ENCODE peak calls at places on chromosomes 1 and 21, in nine cellular contexts. B, J, V, S, K, R, H, E and T are unnamed samples.

GRCh38 chr1:2447274-2448097 is 28.6 kb upstream of the PLCH2 start:
- DNase-seq in B (no peak), J (no peak), V (no peak), S (no peak), K (no peak), R (no peak), H (no peak), E (no peak), T (no peak)

GRCh38 chr1:215076312-215076711 is 6.2 kb upstream of the KCNK2 start:
- DNase-seq in B (no peak), J (no peak), V (no peak), S (peak), K (no peak), R (no peak), H (peak), E (no peak), T (no peak)

GRCh38 chr1:167790117-167790516 is 68.3 kb downstream of the MPZL1 start:
- DNase-seq in B (no peak), J (no peak), V (no peak), S (no peak), K (no peak), R (no peak), H (no peak), E (no peak), T (no peak)

GRCh38 chr1:43953361-43953760 is 6.6 kb downstream of the IPO13 start:
- DNase-seq in B (no peak), J (no peak), V (no peak), S (no peak), K (no peak), R (no peak), H (no peak), E (no peak), T (no peak)

GRCh38 chr1:80982831-80983230 is 817.9 kb upstream of the ADGRL2 start:
- DNase-seq in B (no peak), J (no peak), V (no peak), S (no peak), K (no peak), R (no peak), H (no peak), E (no peak), T (no peak)

GRCh38 chr1:220786337-220787068 is at the start of gene MTARC1:
- DNase-seq in B (peak), J (peak), V (no peak), S (peak), K (no peak), R (no peak), H (peak), E (no peak), T (peak)

GRCh38 chr1:5992814-5993552 is 758 bp upstream of the NPHP4 start:
- DNase-seq in B (no peak), J (no peak), V (no peak), S (no peak), K (no peak), R (no peak), H (no peak), E (peak), T (no peak)

GRCh38 chr1:61925591-61926298 is 183.5 kb downstream of the PATJ start:
- DNase-seq in B (no peak), J (no peak), V (no peak), S (no peak), K (no peak), R (no peak), H (peak), E (no peak), T (no peak)

GRCh38 chr1:24309762-24310485 is 9.2 kb upstream of the GRHL3 start:
- DNase-seq in B (no peak), J (no peak), V (no peak), S (no peak), K (no peak), R (no peak), H (no peak), E (no peak), T (no peak)

GRCh38 chr21:44835647-44835973 is 17.7 kb upstream of the SUMO3 start:
- DNase-seq in B (no peak), J (no peak), V (no peak), S (no peak), K (no peak), R (no peak), H (no peak), E (no peak), T (no peak)

GRCh38 chr1:151827853-151828252 is 3.7 kb downstream of the RORC start:
- DNase-seq in B (no peak), J (no peak), V (no peak), S (no peak), K (no peak), R (no peak), H (no peak), E (no peak), T (no peak)

GRCh38 chr1:62212411-62212810 is 17.8 kb downstream of the L1TD1 start:
- DNase-seq in B (no peak), J (no peak), V (no peak), S (no peak), K (no peak), R (no peak), H (no peak), E (no peak), T (no peak)

GRCh38 chr1:153842006-153842471 is 66.8 kb downstream of the SLC27A3 start:
- DNase-seq in B (no peak), J (no peak), V (no peak), S (no peak), K (no peak), R (no peak), H (no peak), E (no peak), T (no peak)

GRCh38 chr1:229952135-229952534 is 114.9 kb upstream of the GALNT2 start:
- DNase-seq in B (no peak), J (no peak), V (no peak), S (no peak), K (no peak), R (no peak), H (no peak), E (no peak), T (no peak)

GRCh38 chr1:188958461-188959115 is 1519.1 kb downstream of the BRINP3 start:
- DNase-seq in B (no peak), J (no peak), V (no peak), S (no peak), K (no peak), R (no peak), H (no peak), E (no peak), T (no peak)

GRCh38 chr1:39127513-39127912 is 77.0 kb upstream of the MACF1 start:
- DNase-seq in B (no peak), J (no peak), V (no peak), S (peak), K (no peak), R (no peak), H (peak), E (no peak), T (peak)

GRCh38 chr21:26212220-26212619 is 41.6 kb upstream of the APP start:
- DNase-seq in B (no peak), J (no peak), V (no peak), S (no peak), K (no peak), R (no peak), H (peak), E (no peak), T (no peak)

GRCh38 chr21:37380349-37381323 is 14.1 kb downstream of the DYRK1A start:
- DNase-seq in B (no peak), J (peak), V (no peak), S (no peak), K (no peak), R (no peak), H (peak), E (no peak), T (no peak)

GRCh38 chr21:21816778-21817177 is 818.6 kb downstream of the NCAM2 start:
- DNase-seq in B (no peak), J (no peak), V (no peak), S (no peak), K (no peak), R (no peak), H (no peak), E (no peak), T (no peak)

GRCh38 chr1:21537511-21537931 is 28.3 kb downstream of the ALPL start:
- DNase-seq in B (peak), J (no peak), V (no peak), S (no peak), K (no peak), R (no peak), H (no peak), E (no peak), T (no peak)

GRCh38 chr1:153941826-153942725 is 4.4 kb downstream of the DENND4B start:
- DNase-seq in B (no peak), J (no peak), V (no peak), S (no peak), K (no peak), R (no peak), H (no peak), E (no peak), T (no peak)

GRCh38 chr1:35290452-35290851 is 21.9 kb downstream of the ZMYM4 start:
- DNase-seq in B (no peak), J (no peak), V (no peak), S (no peak), K (no peak), R (no peak), H (no peak), E (no peak), T (no peak)

GRCh38 chr21:25573409-25574206 is 33.7 kb downstream of the MRPL39 start:
- DNase-seq in B (no peak), J (no peak), V (peak), S (peak), K (peak), R (no peak), H (peak), E (peak), T (no peak)